ENCODE peak calls at places on chromosomes 1 and 21, in five cellular contexts. One of them, this sample, is unnamed.

GRCh38 chr21:46661211-46661625 is 25.7 kb downstream of the PRMT2 start:
- DNase-seq in IMR-90: peak
- DNase-seq in astrocyte of the spinal cord: peak
- DNase-seq in progenitor cell of endocrine pancreas: no peak
- DNase-seq in dermis blood vessel endothelial cell: peak
- DNase-seq in this sample: peak

GRCh38 chr1:231818342-231818741 is 191.8 kb downstream of the DISC1 start:
- DNase-seq in IMR-90: no peak
- DNase-seq in astrocyte of the spinal cord: no peak
- DNase-seq in progenitor cell of endocrine pancreas: no peak
- DNase-seq in dermis blood vessel endothelial cell: no peak
- DNase-seq in this sample: no peak

GRCh38 chr1:94327001-94327685 is 89.8 kb upstream of the ARHGAP29 start:
- DNase-seq in IMR-90: peak
- DNase-seq in astrocyte of the spinal cord: peak
- DNase-seq in progenitor cell of endocrine pancreas: no peak
- DNase-seq in dermis blood vessel endothelial cell: peak
- DNase-seq in this sample: peak

GRCh38 chr1:185795181-185795580 is 61.0 kb downstream of the HMCN1 start:
- DNase-seq in IMR-90: peak
- DNase-seq in astrocyte of the spinal cord: peak
- DNase-seq in progenitor cell of endocrine pancreas: no peak
- DNase-seq in dermis blood vessel endothelial cell: no peak
- DNase-seq in this sample: no peak

GRCh38 chr1:218480137-218480536 is 135.0 kb downstream of the TGFB2 start:
- DNase-seq in IMR-90: peak
- DNase-seq in astrocyte of the spinal cord: peak
- DNase-seq in progenitor cell of endocrine pancreas: no peak
- DNase-seq in dermis blood vessel endothelial cell: peak
- DNase-seq in this sample: no peak

GRCh38 chr1:157951219-157951618 is 42.2 kb upstream of the KIRREL1 start:
- DNase-seq in IMR-90: no peak
- DNase-seq in astrocyte of the spinal cord: no peak
- DNase-seq in progenitor cell of endocrine pancreas: no peak
- DNase-seq in dermis blood vessel endothelial cell: no peak
- DNase-seq in this sample: no peak

GRCh38 chr1:153697873-153698647 is 19.6 kb downstream of the NPR1 start:
- DNase-seq in IMR-90: no peak
- DNase-seq in astrocyte of the spinal cord: peak
- DNase-seq in progenitor cell of endocrine pancreas: no peak
- DNase-seq in dermis blood vessel endothelial cell: peak
- DNase-seq in this sample: peak

GRCh38 chr1:11281518-11282331 is 8.7 kb downstream of the UBIAD1 start:
- DNase-seq in IMR-90: peak
- DNase-seq in astrocyte of the spinal cord: peak
- DNase-seq in progenitor cell of endocrine pancreas: no peak
- DNase-seq in dermis blood vessel endothelial cell: peak
- DNase-seq in this sample: no peak

GRCh38 chr1:2611621-2612437 is 21.0 kb downstream of the MMEL1 start:
- DNase-seq in IMR-90: no peak
- DNase-seq in astrocyte of the spinal cord: no peak
- DNase-seq in progenitor cell of endocrine pancreas: peak
- DNase-seq in dermis blood vessel endothelial cell: no peak
- DNase-seq in this sample: no peak

GRCh38 chr1:237042892-237043576 is 1.1 kb downstream of the RYR2 start:
- DNase-seq in IMR-90: no peak
- DNase-seq in astrocyte of the spinal cord: no peak
- DNase-seq in progenitor cell of endocrine pancreas: peak
- DNase-seq in dermis blood vessel endothelial cell: peak
- DNase-seq in this sample: peak

GRCh38 chr1:99820546-99820945 is 29.6 kb upstream of the AGL start:
- DNase-seq in IMR-90: no peak
- DNase-seq in astrocyte of the spinal cord: no peak
- DNase-seq in progenitor cell of endocrine pancreas: no peak
- DNase-seq in dermis blood vessel endothelial cell: peak
- DNase-seq in this sample: no peak

GRCh38 chr1:212645563-212646543 is 37.3 kb downstream of the ATF3 start:
- DNase-seq in IMR-90: no peak
- DNase-seq in astrocyte of the spinal cord: no peak
- DNase-seq in progenitor cell of endocrine pancreas: no peak
- DNase-seq in dermis blood vessel endothelial cell: no peak
- DNase-seq in this sample: no peak

GRCh38 chr1:10045480-10046355 is 13.0 kb downstream of the UBE4B start:
- DNase-seq in IMR-90: peak
- DNase-seq in astrocyte of the spinal cord: peak
- DNase-seq in progenitor cell of endocrine pancreas: no peak
- DNase-seq in dermis blood vessel endothelial cell: no peak
- DNase-seq in this sample: no peak

GRCh38 chr1:14215151-14215550 is 383.3 kb upstream of the KAZN start:
- DNase-seq in IMR-90: no peak
- DNase-seq in astrocyte of the spinal cord: no peak
- DNase-seq in progenitor cell of endocrine pancreas: no peak
- DNase-seq in dermis blood vessel endothelial cell: no peak
- DNase-seq in this sample: no peak

GRCh38 chr1:27572679-27573426 is 31.1 kb downstream of the AHDC1 start:
- DNase-seq in IMR-90: no peak
- DNase-seq in astrocyte of the spinal cord: no peak
- DNase-seq in progenitor cell of endocrine pancreas: no peak
- DNase-seq in dermis blood vessel endothelial cell: no peak
- DNase-seq in this sample: peak

This sample was measured in nephron progenitor cell.